ENCODE peak calls at places on chromosomes 6 and 20, in ten cellular contexts. L is KBM-7; O is gastrocnemius medialis; H is GM23248; I is stimulated activated naive CD8-positive, alpha-beta T cell treated with anti-CD3 and anti-CD28 coated beads, Interleukin-15, amount 100 ng/mL, for 72 hours; G is T-helper 2 cell; P is stimulated activated CD8-positive, alpha-beta memory T cell treated with anti-CD3 and anti-CD28 coated beads, Interleukin-4, amount 100 ng/mL, for 1 hour; D is nucleus accumbens; W is activated CD8-positive, alpha-beta memory T cell treated with anti-CD3 and anti-CD28 coated beads, Interleukin-2, amount 50 U/mL, for 4 hours; S is NCI-H1930. K is an unnamed sample.

GRCh38 chr6:169800116-169800667 is 48.8 kb downstream of the ERMARD start:
- DNase-seq in I (no peak), O (no peak), G (no peak), H (peak), W (no peak), P (no peak), L (no peak), D (no peak), S (no peak), K (no peak)

GRCh38 chr20:49529470-49529869 is 38.5 kb downstream of the PTGIS start:
- DNase-seq in H (no peak), P (no peak), D (no peak), W (no peak), L (no peak), I (no peak), S (no peak), G (no peak), O (peak), K (no peak)

GRCh38 chr20:23132930-23133559 is 46.9 kb upstream of the CD93 start:
- DNase-seq in L (peak), P (no peak), I (no peak), G (no peak), H (no peak), W (no peak), S (no peak), D (no peak), O (peak), K (no peak)

GRCh38 chr20:59765599-59766177 is 161.3 kb downstream of the PHACTR3 start:
- DNase-seq in G (no peak), H (peak), S (no peak), I (no peak), O (no peak), D (no peak), L (peak), W (no peak), P (no peak), K (no peak)

GRCh38 chr6:111673871-111674270 is 68.2 kb upstream of the TRAF3IP2 start:
- DNase-seq in G (no peak), I (no peak), W (no peak), L (no peak), H (no peak), O (no peak), D (no peak), S (no peak), P (no peak), K (no peak)

GRCh38 chr6:131093334-131093733 is 30.3 kb upstream of the EPB41L2 start:
- DNase-seq in G (no peak), D (no peak), L (no peak), I (no peak), W (no peak), S (no peak), O (no peak), P (no peak), H (no peak), K (no peak)

GRCh38 chr20:4014031-4014474 is 1.3 kb downstream of the RNF24 start:
- DNase-seq in L (peak), P (no peak), O (no peak), D (peak), H (peak), I (no peak), S (peak), W (no peak), G (no peak), K (peak)

GRCh38 chr20:49161428-49162152 is 26.5 kb downstream of the STAU1 start:
- DNase-seq in S (no peak), D (no peak), I (no peak), O (no peak), H (peak), P (no peak), L (no peak), G (no peak), W (no peak), K (no peak)

GRCh38 chr6:38504996-38505395 is 134.7 kb downstream of the BTBD9 start:
- DNase-seq in S (no peak), I (no peak), L (no peak), G (no peak), P (no peak), D (no peak), H (no peak), O (no peak), W (no peak), K (no peak)

GRCh38 chr20:10171864-10172751 is 46.5 kb upstream of the SNAP25 start:
- DNase-seq in G (no peak), O (no peak), D (peak), H (peak), I (peak), S (no peak), P (no peak), L (peak), W (peak), K (peak)

GRCh38 chr6:29968130-29968529 is 25.8 kb downstream of the HLA-A start:
- DNase-seq in S (no peak), H (peak), D (no peak), P (no peak), O (no peak), G (no peak), L (no peak), I (no peak), W (no peak), K (no peak)

GRCh38 chr6:68638225-68638900 is 3.3 kb downstream of the ADGRB3 start:
- DNase-seq in H (peak), S (peak), W (no peak), I (no peak), D (peak), L (peak), G (no peak), O (no peak), P (no peak), K (no peak)

GRCh38 chr6:147648936-147649335 is 140.4 kb downstream of the SAMD5 start:
- DNase-seq in G (no peak), O (no peak), D (no peak), H (no peak), L (no peak), W (no peak), P (no peak), S (no peak), I (no peak), K (no peak)

GRCh38 chr6:108170607-108171290 is 4.9 kb downstream of the NR2E1 start:
- DNase-seq in I (no peak), L (no peak), W (no peak), D (peak), H (no peak), P (no peak), O (no peak), G (no peak), S (no peak), K (no peak)

GRCh38 chr6:116015983-116016382 is 44.7 kb downstream of the FRK start:
- DNase-seq in D (no peak), P (no peak), H (no peak), L (no peak), W (no peak), S (no peak), I (no peak), O (no peak), G (no peak), K (no peak)